ENCODE peak calls at places on chromosomes 3 and 15, in seven cellular contexts. One of them, this sample, is unnamed.
A peak's percentile ranks its signal among the peaks of the same experiment; 100 is the strongest.

GRCh38 chr3:141485578-141486415 is 1.0 kb upstream of the RASA2 start:
- DNase-seq in T-helper 1 cell: no peak
- DNase-seq in cardiac muscle cell: peak; percentile 69
- DNase-seq in left lung: no peak
- DNase-seq in NCI-H1092: no peak
- DNase-seq in amygdala: no peak
- DNase-seq in A549: peak; percentile 31
- DNase-seq in this sample: peak; percentile 22

GRCh38 chr3:41327718-41328117 is 128.4 kb downstream of the CTNNB1 start:
- DNase-seq in T-helper 1 cell: no peak
- DNase-seq in cardiac muscle cell: peak; percentile 73
- DNase-seq in left lung: no peak
- DNase-seq in NCI-H1092: no peak
- DNase-seq in amygdala: no peak
- DNase-seq in A549: no peak
- DNase-seq in this sample: no peak

GRCh38 chr15:79923068-79923514 is 26.3 kb upstream of the MTHFS start:
- DNase-seq in T-helper 1 cell: peak; percentile 66
- DNase-seq in cardiac muscle cell: peak; percentile 56
- DNase-seq in left lung: peak; percentile 96
- DNase-seq in NCI-H1092: peak; percentile 1
- DNase-seq in amygdala: no peak
- DNase-seq in A549: peak; percentile 70
- DNase-seq in this sample: peak; percentile 45

GRCh38 chr3:135981701-135982403 is 16.3 kb downstream of the PPP2R3A start:
- DNase-seq in T-helper 1 cell: no peak
- DNase-seq in cardiac muscle cell: no peak
- DNase-seq in left lung: no peak
- DNase-seq in NCI-H1092: no peak
- DNase-seq in amygdala: no peak
- DNase-seq in A549: no peak
- DNase-seq in this sample: no peak

GRCh38 chr3:142502187-142502985 is 54.5 kb upstream of the XRN1 start:
- DNase-seq in T-helper 1 cell: no peak
- DNase-seq in cardiac muscle cell: no peak
- DNase-seq in left lung: no peak
- DNase-seq in NCI-H1092: no peak
- DNase-seq in amygdala: no peak
- DNase-seq in A549: no peak
- DNase-seq in this sample: no peak

GRCh38 chr15:64232400-64232799 is 69.6 kb upstream of the PPIB start:
- DNase-seq in T-helper 1 cell: no peak
- DNase-seq in cardiac muscle cell: peak; percentile 25
- DNase-seq in left lung: no peak
- DNase-seq in NCI-H1092: no peak
- DNase-seq in amygdala: no peak
- DNase-seq in A549: peak; percentile 46
- DNase-seq in this sample: peak; percentile 18

GRCh38 chr3:39513801-39514369 is 46.4 kb downstream of the MOBP start:
- DNase-seq in T-helper 1 cell: no peak
- DNase-seq in cardiac muscle cell: no peak
- DNase-seq in left lung: no peak
- DNase-seq in NCI-H1092: no peak
- DNase-seq in amygdala: no peak
- DNase-seq in A549: no peak
- DNase-seq in this sample: no peak

GRCh38 chr3:46521096-46521495 is 23.3 kb downstream of the RTP3 start:
- DNase-seq in T-helper 1 cell: no peak
- DNase-seq in cardiac muscle cell: no peak
- DNase-seq in left lung: no peak
- DNase-seq in NCI-H1092: no peak
- DNase-seq in amygdala: no peak
- DNase-seq in A549: no peak
- DNase-seq in this sample: no peak

GRCh38 chr15:70478251-70478990 is 284.9 kb downstream of the UACA start:
- DNase-seq in T-helper 1 cell: no peak
- DNase-seq in cardiac muscle cell: no peak
- DNase-seq in left lung: no peak
- DNase-seq in NCI-H1092: no peak
- DNase-seq in amygdala: no peak
- DNase-seq in A549: no peak
- DNase-seq in this sample: no peak

GRCh38 chr3:183008799-183009198 is 28.5 kb upstream of the DCUN1D1 start:
- DNase-seq in T-helper 1 cell: no peak
- DNase-seq in cardiac muscle cell: no peak
- DNase-seq in left lung: no peak
- DNase-seq in NCI-H1092: no peak
- DNase-seq in amygdala: no peak
- DNase-seq in A549: no peak
- DNase-seq in this sample: no peak

GRCh38 chr3:5292512-5292911 is 105.0 kb downstream of the EDEM1 start:
- DNase-seq in T-helper 1 cell: no peak
- DNase-seq in cardiac muscle cell: no peak
- DNase-seq in left lung: no peak
- DNase-seq in NCI-H1092: no peak
- DNase-seq in amygdala: no peak
- DNase-seq in A549: no peak
- DNase-seq in this sample: no peak

GRCh38 chr15:99451484-99451883 is 114.3 kb upstream of the MEF2A start:
- DNase-seq in T-helper 1 cell: no peak
- DNase-seq in cardiac muscle cell: no peak
- DNase-seq in left lung: no peak
- DNase-seq in NCI-H1092: no peak
- DNase-seq in amygdala: no peak
- DNase-seq in A549: no peak
- DNase-seq in this sample: no peak

GRCh38 chr15:83380026-83380425 is 67.1 kb upstream of the SH3GL3 start:
- DNase-seq in T-helper 1 cell: no peak
- DNase-seq in cardiac muscle cell: no peak
- DNase-seq in left lung: no peak
- DNase-seq in NCI-H1092: no peak
- DNase-seq in amygdala: no peak
- DNase-seq in A549: peak; percentile 36
- DNase-seq in this sample: peak; percentile 49

GRCh38 chr3:107217161-107217560 is 160.1 kb upstream of the CCDC54 start:
- DNase-seq in T-helper 1 cell: no peak
- DNase-seq in cardiac muscle cell: peak; percentile 97
- DNase-seq in left lung: no peak
- DNase-seq in NCI-H1092: no peak
- DNase-seq in amygdala: no peak
- DNase-seq in A549: no peak
- DNase-seq in this sample: no peak

GRCh38 chr3:15467227-15468181 is 40.1 kb downstream of the EAF1 start:
- DNase-seq in T-helper 1 cell: no peak
- DNase-seq in cardiac muscle cell: peak; percentile 9
- DNase-seq in left lung: no peak
- DNase-seq in NCI-H1092: no peak
- DNase-seq in amygdala: no peak
- DNase-seq in A549: no peak
- DNase-seq in this sample: no peak

GRCh38 chr3:68057637-68058320 is 403.4 kb upstream of the SUCLG2 start:
- DNase-seq in T-helper 1 cell: peak; percentile 41
- DNase-seq in cardiac muscle cell: no peak
- DNase-seq in left lung: no peak
- DNase-seq in NCI-H1092: no peak
- DNase-seq in amygdala: no peak
- DNase-seq in A549: no peak
- DNase-seq in this sample: no peak

GRCh38 chr3:143083781-143084180 is 35.8 kb upstream of the CHST2 start:
- DNase-seq in T-helper 1 cell: no peak
- DNase-seq in cardiac muscle cell: no peak
- DNase-seq in left lung: no peak
- DNase-seq in NCI-H1092: no peak
- DNase-seq in amygdala: no peak
- DNase-seq in A549: no peak
- DNase-seq in this sample: no peak

GRCh38 chr15:62649793-62650420 is 392.6 kb upstream of the TPM1 start:
- DNase-seq in T-helper 1 cell: no peak
- DNase-seq in cardiac muscle cell: peak; percentile 75
- DNase-seq in left lung: no peak
- DNase-seq in NCI-H1092: no peak
- DNase-seq in amygdala: no peak
- DNase-seq in A549: no peak
- DNase-seq in this sample: no peak

GRCh38 chr3:172244011-172244410 is 204.2 kb downstream of the GHSR start:
- DNase-seq in T-helper 1 cell: no peak
- DNase-seq in cardiac muscle cell: no peak
- DNase-seq in left lung: no peak
- DNase-seq in NCI-H1092: no peak
- DNase-seq in amygdala: no peak
- DNase-seq in A549: peak; percentile 14
- DNase-seq in this sample: peak; percentile 45

GRCh38 chr3:10192953-10193691 is 28.4 kb downstream of the IRAK2 start:
- DNase-seq in T-helper 1 cell: peak; percentile 23
- DNase-seq in cardiac muscle cell: peak; percentile 85
- DNase-seq in left lung: no peak
- DNase-seq in NCI-H1092: no peak
- DNase-seq in amygdala: no peak
- DNase-seq in A549: peak; percentile 60
- DNase-seq in this sample: peak; percentile 67

GRCh38 chr15:81052046-81052445 is 51.3 kb downstream of the TLNRD1 start:
- DNase-seq in T-helper 1 cell: no peak
- DNase-seq in cardiac muscle cell: no peak
- DNase-seq in left lung: no peak
- DNase-seq in NCI-H1092: no peak
- DNase-seq in amygdala: no peak
- DNase-seq in A549: no peak
- DNase-seq in this sample: no peak

GRCh38 chr3:181178991-181179390 is 189.5 kb upstream of the DNAJC19 start:
- DNase-seq in T-helper 1 cell: no peak
- DNase-seq in cardiac muscle cell: no peak
- DNase-seq in left lung: no peak
- DNase-seq in NCI-H1092: no peak
- DNase-seq in amygdala: no peak
- DNase-seq in A549: no peak
- DNase-seq in this sample: no peak

GRCh38 chr3:165642761-165643432 is 194.3 kb downstream of the BCHE start:
- DNase-seq in T-helper 1 cell: no peak
- DNase-seq in cardiac muscle cell: peak; percentile 97
- DNase-seq in left lung: no peak
- DNase-seq in NCI-H1092: no peak
- DNase-seq in amygdala: no peak
- DNase-seq in A549: peak; percentile 38
- DNase-seq in this sample: peak; percentile 54

This sample was measured in HTR-8/SVneo.